ENCODE peak calls at places on chromosome 12, in seven cellular contexts. I, T, F, O, S, X and Q are unnamed samples.

GRCh38 chr12:69685810-69686209 is 13.3 kb downstream of the BEST3 start:
- ATAC-seq in T (no peak), O (no peak), S (peak), I (peak), X (no peak), F (no peak), Q (no peak)

GRCh38 chr12:100443434-100443833 is 30.2 kb upstream of the NR1H4 start:
- ATAC-seq in O (no peak), X (no peak), T (no peak), S (no peak), F (no peak), I (no peak), Q (no peak)

GRCh38 chr12:64624035-64624434 is 13.7 kb downstream of the RASSF3 start:
- ATAC-seq in F (no peak), S (no peak), O (no peak), I (no peak), X (no peak), T (peak), Q (no peak)

GRCh38 chr12:23670684-23671083 is 278.8 kb downstream of the SOX5 start:
- ATAC-seq in S (peak), I (no peak), O (no peak), F (no peak), T (no peak), X (no peak), Q (no peak)

GRCh38 chr12:113221997-113222729 is 899 bp downstream of the TPCN1 start:
- ATAC-seq in O (peak), S (peak), F (no peak), I (no peak), X (no peak), T (no peak), Q (no peak)

GRCh38 chr12:124551268-124552144 is 15.9 kb downstream of the NCOR2 start:
- ATAC-seq in I (peak), X (peak), S (peak), F (peak), T (peak), O (no peak), Q (peak)

GRCh38 chr12:102438823-102439205 is 41.5 kb downstream of the IGF1 start:
- ATAC-seq in X (no peak), O (no peak), F (no peak), T (no peak), I (no peak), S (no peak), Q (no peak)

GRCh38 chr12:75783093-75783877 is 248.3 kb downstream of the PHLDA1 start:
- ATAC-seq in I (no peak), X (no peak), O (no peak), S (no peak), T (no peak), F (no peak), Q (no peak)

GRCh38 chr12:120007272-120007671 is 18.2 kb downstream of the BICDL1 start:
- ATAC-seq in T (no peak), S (no peak), O (no peak), X (no peak), F (no peak), I (no peak), Q (no peak)

GRCh38 chr12:6061661-6062060 is 62.8 kb downstream of the VWF start:
- ATAC-seq in O (no peak), T (no peak), F (no peak), S (no peak), X (no peak), I (no peak), Q (no peak)

GRCh38 chr12:104974626-104975290 is 11.4 kb upstream of the NOPCHAP1 start:
- ATAC-seq in T (no peak), F (no peak), I (peak), O (no peak), X (no peak), S (peak), Q (peak)

GRCh38 chr12:130622803-130623202 is 93.3 kb downstream of the RIMBP2 start:
- ATAC-seq in I (no peak), S (no peak), F (no peak), O (no peak), X (no peak), T (no peak), Q (no peak)

DNA sequence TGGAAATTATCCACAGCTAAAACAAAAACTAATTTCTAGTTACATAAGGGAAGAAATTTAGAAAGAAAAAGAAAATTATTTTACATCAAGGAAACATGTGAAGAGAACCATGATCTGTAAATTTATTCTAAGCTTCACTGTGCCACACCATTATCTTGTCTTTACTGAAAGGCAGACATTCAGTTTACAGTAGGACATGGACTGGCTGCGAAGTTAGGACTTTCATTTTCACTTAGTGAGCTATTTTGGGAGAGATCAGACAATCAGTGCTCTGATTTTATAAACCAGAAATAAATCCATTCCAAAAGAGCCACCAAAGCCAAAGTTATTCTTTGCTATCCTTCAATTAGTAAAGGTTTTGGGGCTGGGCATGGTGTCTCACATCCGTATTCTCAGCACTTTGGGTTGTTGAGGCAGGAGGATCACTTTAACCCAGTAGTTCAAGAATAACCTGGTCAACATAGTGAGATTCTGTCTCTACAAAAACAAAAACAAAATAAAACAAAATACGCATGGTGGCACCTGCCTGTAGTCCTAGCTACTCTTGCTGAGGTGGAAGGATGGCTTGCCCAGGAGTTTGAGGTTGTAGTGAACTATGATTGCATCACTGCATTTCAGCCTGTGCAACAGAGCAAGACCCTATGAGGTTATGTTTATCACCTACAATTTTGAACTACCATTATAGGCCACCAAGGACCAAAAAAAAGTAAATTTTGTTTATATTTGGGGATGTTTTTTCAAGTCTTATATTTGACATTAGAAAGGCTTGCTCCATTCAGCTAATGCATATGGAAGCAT is 1084.8 kb upstream of the ATXN7L3B start:
- ATAC-seq in O (no peak), F (no peak), S (peak), X (no peak), T (no peak), I (no peak), Q (no peak)
- TF ChIP-seq POLR2AphosphoS5 in O (no peak), F (no peak), S (no peak), X (no peak), T (no peak), I (no peak), Q (no peak)

GRCh38 chr12:121711925-121712461 is 559 bp upstream of the TMEM120B start:
- ATAC-seq in F (peak), I (peak), X (peak), S (peak), O (peak), T (peak), Q (peak)

GRCh38 chr12:121715862-121716435 is 3.4 kb downstream of the TMEM120B start:
- ATAC-seq in F (no peak), O (no peak), X (no peak), I (no peak), S (no peak), T (no peak), Q (no peak)

GRCh38 chr12:121709478-121709890 is 3.1 kb upstream of the TMEM120B start:
- ATAC-seq in X (peak), I (no peak), S (no peak), F (no peak), O (peak), T (no peak), Q (no peak)

GRCh38 chr12:121713257-121714155 is 954 bp downstream of the TMEM120B start:
- ATAC-seq in F (peak), T (peak), I (peak), X (peak), S (peak), O (peak), Q (peak)

GRCh38 chr12:121712462-121713256 is at the start of gene TMEM120B:
- ATAC-seq in S (peak), X (peak), T (peak), F (peak), O (peak), I (peak), Q (peak)
- TF ChIP-seq POLR2AphosphoS5 in S (peak), X (peak), T (peak), F (peak), O (peak), I (peak), Q (peak)

GRCh38 chr12:2113080-2113479 is 60.3 kb downstream of the CACNA1C start:
- ATAC-seq in I (no peak), X (no peak), F (no peak), S (no peak), T (no peak), O (no peak), Q (no peak)

GRCh38 chr12:2111816-2112215 is 59.0 kb downstream of the CACNA1C start:
- ATAC-seq in I (no peak), O (no peak), X (no peak), T (no peak), F (no peak), S (no peak), Q (no peak)

GRCh38 chr12:2113501-2113912 is 60.7 kb downstream of the CACNA1C start:
- ATAC-seq in O (no peak), X (no peak), T (no peak), I (peak), S (no peak), F (no peak), Q (no peak)

GRCh38 chr12:2110841-2111566 is 58.2 kb downstream of the CACNA1C start:
- ATAC-seq in F (no peak), X (no peak), T (no peak), O (no peak), S (no peak), I (no peak), Q (no peak)

DNA sequence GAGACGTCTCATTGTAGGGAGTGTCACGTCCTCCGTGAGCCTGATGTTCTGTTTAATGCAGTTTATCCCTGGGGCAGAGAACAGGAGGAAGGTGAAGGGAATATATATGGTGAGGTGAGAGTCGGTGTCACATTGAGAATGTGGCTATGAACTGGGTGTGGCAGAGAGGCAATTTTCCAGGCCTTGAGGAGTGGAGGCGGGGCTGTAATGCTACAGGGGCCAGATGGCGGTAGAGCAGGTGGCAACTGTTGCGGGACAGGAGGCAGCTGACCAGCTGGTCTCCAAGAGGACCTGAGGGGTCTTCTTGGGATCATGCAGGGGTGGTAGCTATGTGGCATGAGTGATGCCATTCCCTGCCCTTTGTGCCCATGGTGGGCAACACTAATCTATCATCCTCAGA is 59.6 kb downstream of the CACNA1C start:
- ATAC-seq in F (no peak), O (no peak), T (no peak), S (no peak), I (no peak), X (no peak), Q (no peak)
- TF ChIP-seq POLR2AphosphoS5 in F (no peak), O (no peak), T (no peak), S (no peak), I (no peak), X (no peak), Q (no peak)

GRCh38 chr12:2126676-2127406 is 74.1 kb downstream of the CACNA1C start:
- ATAC-seq in F (no peak), T (no peak), X (no peak), I (no peak), O (no peak), S (no peak), Q (no peak)

GRCh38 chr12:2125651-2126050 is 72.9 kb downstream of the CACNA1C start:
- ATAC-seq in I (no peak), F (no peak), O (no peak), T (no peak), S (no peak), X (no peak), Q (no peak)

GRCh38 chr12:2124466-2125023 is 71.8 kb downstream of the CACNA1C start:
- ATAC-seq in I (no peak), S (no peak), O (no peak), X (no peak), T (no peak), F (no peak), Q (no peak)

GRCh38 chr12:2129076-2129475 is 76.3 kb downstream of the CACNA1C start:
- ATAC-seq in S (no peak), X (no peak), O (no peak), F (peak), T (no peak), I (no peak), Q (no peak)
- TF ChIP-seq POLR2AphosphoS5 in S (no peak), X (no peak), O (no peak), F (no peak), T (no peak), I (no peak), Q (no peak)

DNA sequence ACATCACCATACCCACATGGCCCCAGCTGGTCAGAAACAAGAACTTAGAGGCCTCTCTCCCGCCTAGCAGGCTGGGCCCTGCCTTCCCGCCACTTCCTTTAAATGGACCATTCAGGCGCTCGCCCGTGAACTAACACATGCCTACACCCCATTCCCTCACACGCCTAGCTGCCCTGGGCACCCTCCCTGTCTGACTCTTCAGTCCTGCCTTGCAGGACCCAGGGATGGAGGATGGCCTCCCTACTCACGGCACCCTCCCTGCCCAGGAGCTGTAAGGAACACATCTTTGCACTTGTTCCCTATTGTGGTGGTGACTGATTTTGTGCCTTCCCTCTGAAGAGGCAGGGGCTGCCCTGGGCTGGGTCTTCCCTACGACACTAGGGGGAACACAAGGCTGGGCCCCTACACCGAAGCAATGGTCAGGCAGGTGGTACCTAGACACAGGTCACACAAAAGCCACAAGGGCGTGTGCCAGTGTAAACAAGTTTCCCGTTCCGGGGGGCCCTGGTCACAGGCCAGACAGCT is 21.5 kb downstream of the P2RX2 start:
- ATAC-seq in O (no peak), X (no peak), T (no peak), I (no peak), S (no peak), F (no peak), Q (no peak)
- TF ChIP-seq POLR2AphosphoS5 in O (no peak), X (no peak), T (no peak), I (no peak), S (no peak), F (no peak), Q (no peak)

GRCh38 chr12:126361804-126362203 is 1296.6 kb downstream of the AACS start:
- ATAC-seq in T (no peak), X (no peak), O (no peak), F (no peak), I (no peak), S (no peak), Q (no peak)
- TF ChIP-seq POLR2AphosphoS5 in T (no peak), X (no peak), O (no peak), F (no peak), I (no peak), S (no peak), Q (no peak)

DNA sequence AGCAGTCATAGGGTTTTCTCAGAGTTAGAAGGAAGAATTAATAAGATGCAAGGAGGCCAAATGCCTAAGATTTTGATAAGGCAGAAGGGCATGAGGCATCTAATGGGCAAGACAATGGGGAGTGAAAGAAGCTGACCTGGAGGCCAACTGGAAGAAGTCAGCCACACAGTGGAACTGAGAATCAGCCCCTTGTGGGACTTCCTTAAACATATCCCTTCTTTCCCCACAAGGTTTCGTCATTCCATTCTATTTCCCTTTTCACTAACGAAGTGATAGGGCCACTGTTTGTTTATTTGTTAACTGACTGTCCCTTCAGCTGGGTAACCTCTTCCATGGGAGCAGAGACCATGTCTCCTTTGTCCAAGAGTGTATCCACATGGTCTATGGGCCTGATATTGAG is 86.2 kb downstream of the HELB start:
- ATAC-seq in T (no peak), S (no peak), O (no peak), X (no peak), F (no peak), I (peak), Q (peak)
- TF ChIP-seq POLR2AphosphoS5 in T (no peak), S (no peak), O (no peak), X (no peak), F (no peak), I (no peak), Q (no peak)